ENCODE peak calls at places on chromosomes 1 and 21, in five cellular contexts. One of them, this sample, is unnamed.
A peak's percentile ranks its signal among the peaks of the same experiment; 100 is the strongest.

GRCh38 chr1:181936768-181937581 is 124.5 kb downstream of the ZNF648 start:
- DNase-seq in heart right ventricle: no peak
- DNase-seq in PC-3: peak; percentile 65
- DNase-seq in neural progenitor cell: peak; percentile 82
- DNase-seq in GM23338: peak; percentile 91
- DNase-seq in this sample: peak; percentile 72

GRCh38 chr1:222791006-222791710 is 23.7 kb upstream of the DISP1 start:
- DNase-seq in heart right ventricle: no peak
- DNase-seq in PC-3: no peak
- DNase-seq in neural progenitor cell: no peak
- DNase-seq in GM23338: no peak
- DNase-seq in this sample: no peak

GRCh38 chr21:45548711-45549491 is 6.7 kb upstream of the SLC19A1 start:
- DNase-seq in heart right ventricle: no peak
- DNase-seq in PC-3: no peak
- DNase-seq in neural progenitor cell: no peak
- DNase-seq in GM23338: no peak
- DNase-seq in this sample: no peak

GRCh38 chr1:185636848-185637247 is 97.3 kb upstream of the HMCN1 start:
- DNase-seq in heart right ventricle: no peak
- DNase-seq in PC-3: no peak
- DNase-seq in neural progenitor cell: no peak
- DNase-seq in GM23338: no peak
- DNase-seq in this sample: peak; percentile 98

GRCh38 chr21:21383126-21383525 is 384.9 kb downstream of the NCAM2 start:
- DNase-seq in heart right ventricle: no peak
- DNase-seq in PC-3: no peak
- DNase-seq in neural progenitor cell: no peak
- DNase-seq in GM23338: no peak
- DNase-seq in this sample: no peak

GRCh38 chr1:43451157-43451591 is 2.6 kb downstream of the HYI start:
- DNase-seq in heart right ventricle: no peak
- DNase-seq in PC-3: no peak
- DNase-seq in neural progenitor cell: no peak
- DNase-seq in GM23338: no peak
- DNase-seq in this sample: no peak

GRCh38 chr1:19074361-19074901 is 118.0 kb upstream of the IFFO2 start:
- DNase-seq in heart right ventricle: no peak
- DNase-seq in PC-3: no peak
- DNase-seq in neural progenitor cell: no peak
- DNase-seq in GM23338: no peak
- DNase-seq in this sample: peak; percentile 73

GRCh38 chr1:233443040-233443439 is 115.5 kb downstream of the MAP3K21 start:
- DNase-seq in heart right ventricle: no peak
- DNase-seq in PC-3: peak; percentile 98
- DNase-seq in neural progenitor cell: no peak
- DNase-seq in GM23338: no peak
- DNase-seq in this sample: peak; percentile 66

GRCh38 chr1:2840036-2840809 is 38.7 kb upstream of the TTC34 start:
- DNase-seq in heart right ventricle: no peak
- DNase-seq in PC-3: no peak
- DNase-seq in neural progenitor cell: no peak
- DNase-seq in GM23338: peak; percentile 56
- DNase-seq in this sample: no peak

GRCh38 chr1:196160066-196160795 is 448.0 kb downstream of the KCNT2 start:
- DNase-seq in heart right ventricle: no peak
- DNase-seq in PC-3: peak; percentile 43
- DNase-seq in neural progenitor cell: no peak
- DNase-seq in GM23338: no peak
- DNase-seq in this sample: peak; percentile 88

GRCh38 chr1:179575497-179576314 is at the start of gene NPHS2:
- DNase-seq in heart right ventricle: no peak
- DNase-seq in PC-3: no peak
- DNase-seq in neural progenitor cell: peak; percentile 67
- DNase-seq in GM23338: peak; percentile 66
- DNase-seq in this sample: no peak

GRCh38 chr1:19690342-19690741 is 25.7 kb downstream of the HTR6 start:
- DNase-seq in heart right ventricle: no peak
- DNase-seq in PC-3: no peak
- DNase-seq in neural progenitor cell: no peak
- DNase-seq in GM23338: no peak
- DNase-seq in this sample: no peak

GRCh38 chr1:220874201-220874655 is 5.0 kb upstream of the HLX start:
- DNase-seq in heart right ventricle: peak; percentile 21
- DNase-seq in PC-3: peak; percentile 72
- DNase-seq in neural progenitor cell: peak; percentile 73
- DNase-seq in GM23338: peak; percentile 84
- DNase-seq in this sample: peak; percentile 28

GRCh38 chr1:234874291-234875288 is 254.0 kb downstream of the TOMM20 start:
- DNase-seq in heart right ventricle: no peak
- DNase-seq in PC-3: no peak
- DNase-seq in neural progenitor cell: no peak
- DNase-seq in GM23338: no peak
- DNase-seq in this sample: no peak

GRCh38 chr1:167627865-167628641 is 2.0 kb upstream of the RCSD1 start:
- DNase-seq in heart right ventricle: no peak
- DNase-seq in PC-3: peak; percentile 18
- DNase-seq in neural progenitor cell: no peak
- DNase-seq in GM23338: no peak
- DNase-seq in this sample: no peak

GRCh38 chr1:181423301-181423918 is 59.9 kb upstream of the CACNA1E start:
- DNase-seq in heart right ventricle: peak; percentile 34
- DNase-seq in PC-3: peak; percentile 51
- DNase-seq in neural progenitor cell: peak; percentile 73
- DNase-seq in GM23338: peak; percentile 73
- DNase-seq in this sample: peak; percentile 74

GRCh38 chr1:117208580-117208979 is 2.1 kb downstream of the VTCN1 start:
- DNase-seq in heart right ventricle: no peak
- DNase-seq in PC-3: no peak
- DNase-seq in neural progenitor cell: no peak
- DNase-seq in GM23338: no peak
- DNase-seq in this sample: no peak

GRCh38 chr21:42552407-42553336 is 39.0 kb downstream of the SLC37A1 start:
- DNase-seq in heart right ventricle: no peak
- DNase-seq in PC-3: no peak
- DNase-seq in neural progenitor cell: no peak
- DNase-seq in GM23338: no peak
- DNase-seq in this sample: no peak

GRCh38 chr1:207414606-207415108 is 39.5 kb upstream of the CR2 start:
- DNase-seq in heart right ventricle: no peak
- DNase-seq in PC-3: no peak
- DNase-seq in neural progenitor cell: no peak
- DNase-seq in GM23338: no peak
- DNase-seq in this sample: no peak

GRCh38 chr1:44777969-44778635 is 2.8 kb downstream of the RPS8 start:
- DNase-seq in heart right ventricle: no peak
- DNase-seq in PC-3: peak; percentile 1
- DNase-seq in neural progenitor cell: no peak
- DNase-seq in GM23338: no peak
- DNase-seq in this sample: no peak

GRCh38 chr1:70486676-70487470 is 75.8 kb downstream of the CTH start:
- DNase-seq in heart right ventricle: no peak
- DNase-seq in PC-3: peak; percentile 80
- DNase-seq in neural progenitor cell: no peak
- DNase-seq in GM23338: no peak
- DNase-seq in this sample: peak; percentile 77

GRCh38 chr1:54699936-54700525 is 15.6 kb upstream of the TTC4 start:
- DNase-seq in heart right ventricle: no peak
- DNase-seq in PC-3: no peak
- DNase-seq in neural progenitor cell: no peak
- DNase-seq in GM23338: no peak
- DNase-seq in this sample: no peak

GRCh38 chr1:237814319-237814924 is 76.3 kb downstream of the ZP4 start:
- DNase-seq in heart right ventricle: no peak
- DNase-seq in PC-3: peak; percentile 44
- DNase-seq in neural progenitor cell: peak; percentile 64
- DNase-seq in GM23338: peak; percentile 81
- DNase-seq in this sample: peak; percentile 30
- TF ChIP-seq CTCF in heart right ventricle: peak; percentile 45
- TF ChIP-seq CTCF in PC-3: peak; percentile 77
- TF ChIP-seq CTCF in neural progenitor cell: peak; percentile 92
- TF ChIP-seq CTCF in GM23338: peak; percentile 98
- TF ChIP-seq CTCF in this sample: peak; percentile 41

DNA sequence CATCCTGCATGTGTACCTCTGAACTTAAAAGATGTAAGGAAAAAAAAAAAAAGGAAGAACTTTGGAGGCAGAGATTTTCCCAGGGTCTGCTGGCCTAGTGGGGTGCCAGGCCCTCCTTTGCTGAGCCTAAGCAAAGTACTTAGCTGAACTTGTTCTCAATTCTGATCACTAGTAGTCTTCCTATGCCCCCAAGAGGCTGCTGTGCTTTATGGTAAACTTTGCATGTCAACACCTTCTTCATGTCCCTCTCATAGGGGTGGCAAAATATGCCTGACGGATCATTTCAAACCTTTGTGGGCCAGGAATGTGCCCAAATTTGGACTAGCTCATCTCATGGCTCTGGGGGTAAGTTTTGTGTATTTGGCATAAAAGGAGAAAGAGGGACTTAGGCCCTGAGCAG is 1.4 kb upstream of the USP21 start:
- DNase-seq in heart right ventricle: no peak
- DNase-seq in PC-3: no peak
- DNase-seq in neural progenitor cell: no peak
- DNase-seq in GM23338: no peak
- DNase-seq in this sample: no peak
- TF ChIP-seq CTCF in heart right ventricle: no peak
- TF ChIP-seq CTCF in PC-3: no peak
- TF ChIP-seq CTCF in neural progenitor cell: no peak
- TF ChIP-seq CTCF in GM23338: no peak
- TF ChIP-seq CTCF in this sample: no peak

GRCh38 chr1:47951026-47951425 is 46.2 kb downstream of the TRABD2B start:
- DNase-seq in heart right ventricle: no peak
- DNase-seq in PC-3: no peak
- DNase-seq in neural progenitor cell: no peak
- DNase-seq in GM23338: no peak
- DNase-seq in this sample: no peak

GRCh38 chr1:47951545-47952235 is 45.5 kb downstream of the TRABD2B start:
- DNase-seq in heart right ventricle: no peak
- DNase-seq in PC-3: no peak
- DNase-seq in neural progenitor cell: no peak
- DNase-seq in GM23338: peak; percentile 22
- DNase-seq in this sample: no peak

GRCh38 chr1:47944561-47944960 is 52.6 kb downstream of the TRABD2B start:
- DNase-seq in heart right ventricle: no peak
- DNase-seq in PC-3: no peak
- DNase-seq in neural progenitor cell: no peak
- DNase-seq in GM23338: no peak
- DNase-seq in this sample: no peak

GRCh38 chr1:47950481-47950880 is 46.7 kb downstream of the TRABD2B start:
- DNase-seq in heart right ventricle: no peak
- DNase-seq in PC-3: no peak
- DNase-seq in neural progenitor cell: no peak
- DNase-seq in GM23338: no peak
- DNase-seq in this sample: no peak

DNA sequence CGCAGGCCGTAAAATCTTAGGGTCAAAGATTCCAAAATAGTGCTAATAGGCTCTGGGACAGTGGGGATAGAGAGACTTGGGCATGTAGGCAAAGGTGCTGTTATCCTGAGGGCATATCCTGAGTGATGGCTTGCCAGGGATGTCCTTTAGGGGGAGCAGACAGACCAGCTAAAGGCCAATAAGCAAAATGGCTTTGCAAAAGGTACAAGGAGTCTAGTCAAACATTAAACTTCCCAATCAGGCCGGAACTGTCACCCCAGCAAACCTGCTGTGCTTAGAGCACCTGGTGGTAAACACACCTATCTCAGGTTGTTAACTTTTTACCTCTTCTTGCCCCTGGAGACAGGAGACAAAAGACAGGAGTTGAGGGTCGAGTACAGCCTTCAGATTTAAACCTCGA is 49.1 kb downstream of the TRABD2B start:
- DNase-seq in heart right ventricle: no peak
- DNase-seq in PC-3: no peak
- DNase-seq in neural progenitor cell: peak; percentile 41
- DNase-seq in GM23338: peak; percentile 71
- DNase-seq in this sample: peak; percentile 34
- TF ChIP-seq CTCF in heart right ventricle: no peak
- TF ChIP-seq CTCF in PC-3: peak; percentile 15
- TF ChIP-seq CTCF in neural progenitor cell: peak; percentile 55
- TF ChIP-seq CTCF in GM23338: peak; percentile 58
- TF ChIP-seq CTCF in this sample: no peak

GRCh38 chr1:107255469-107255868 is 114.6 kb downstream of the NTNG1 start:
- DNase-seq in heart right ventricle: no peak
- DNase-seq in PC-3: peak; percentile 72
- DNase-seq in neural progenitor cell: no peak
- DNase-seq in GM23338: no peak
- DNase-seq in this sample: peak; percentile 29
- TF ChIP-seq CTCF in heart right ventricle: no peak
- TF ChIP-seq CTCF in PC-3: no peak
- TF ChIP-seq CTCF in neural progenitor cell: no peak
- TF ChIP-seq CTCF in GM23338: no peak
- TF ChIP-seq CTCF in this sample: no peak

GRCh38 chr1:156114919-156115513 is 505 bp downstream of the LMNA start:
- DNase-seq in heart right ventricle: no peak
- DNase-seq in PC-3: peak; percentile 41
- DNase-seq in neural progenitor cell: peak; percentile 55
- DNase-seq in GM23338: peak; percentile 73
- DNase-seq in this sample: no peak

GRCh38 chr1:156112276-156113137 is 2.0 kb upstream of the LMNA start:
- DNase-seq in heart right ventricle: no peak
- DNase-seq in PC-3: no peak
- DNase-seq in neural progenitor cell: no peak
- DNase-seq in GM23338: no peak
- DNase-seq in this sample: no peak

GRCh38 chr1:156115514-156116374 is 1.2 kb downstream of the LMNA start:
- DNase-seq in heart right ventricle: peak; percentile 66
- DNase-seq in PC-3: peak; percentile 80
- DNase-seq in neural progenitor cell: peak; percentile 55
- DNase-seq in GM23338: peak; percentile 81
- DNase-seq in this sample: peak; percentile 53

GRCh38 chr1:156113263-156114004 is 1.1 kb upstream of the LMNA start:
- DNase-seq in heart right ventricle: no peak
- DNase-seq in PC-3: no peak
- DNase-seq in neural progenitor cell: peak; percentile 26
- DNase-seq in GM23338: no peak
- DNase-seq in this sample: no peak

DNA sequence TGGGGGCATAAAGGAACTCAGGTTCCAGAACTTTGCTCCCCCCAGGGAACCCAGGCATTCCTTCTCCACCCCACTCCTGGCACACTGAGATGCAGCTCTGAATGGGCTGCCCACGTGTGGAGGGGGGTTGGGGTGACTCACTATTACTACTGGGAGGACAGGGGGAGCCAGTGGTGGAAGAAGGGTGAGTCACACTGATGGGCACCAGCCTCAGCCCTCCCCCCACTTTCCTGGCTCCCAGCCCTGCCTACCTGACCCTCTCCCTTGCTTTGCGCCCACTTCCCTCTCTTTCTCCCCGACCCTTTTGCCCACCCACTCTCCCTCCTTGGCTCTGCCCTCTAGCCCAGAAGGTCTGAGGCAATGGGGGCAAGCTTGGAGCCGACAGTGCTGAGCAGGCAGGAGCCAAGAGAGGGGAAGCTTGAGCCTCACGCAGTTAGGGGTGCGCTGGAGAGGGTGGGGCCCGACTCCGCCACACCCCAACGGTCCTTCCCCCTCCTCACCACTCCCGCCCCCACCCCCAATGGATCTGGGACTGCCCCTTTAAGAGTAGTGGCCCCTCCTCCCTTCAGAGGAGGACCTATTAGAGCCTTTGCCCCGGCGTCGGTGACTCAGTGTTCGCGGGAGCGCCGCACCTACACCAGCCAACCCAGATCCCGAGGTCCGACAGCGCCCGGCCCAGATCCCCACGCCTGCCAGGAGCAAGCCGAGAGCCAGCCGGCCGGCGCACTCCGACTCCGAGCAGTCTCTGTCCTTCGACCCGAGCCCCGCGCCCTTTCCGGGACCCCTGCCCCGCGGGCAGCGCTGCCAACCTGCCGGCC is at the start of gene LMNA:
- DNase-seq in heart right ventricle: peak; percentile 91
- DNase-seq in PC-3: peak; percentile 98
- DNase-seq in neural progenitor cell: peak; percentile 80
- DNase-seq in GM23338: peak; percentile 98
- DNase-seq in this sample: peak; percentile 98
- TF ChIP-seq CTCF in heart right ventricle: no peak
- TF ChIP-seq CTCF in PC-3: no peak
- TF ChIP-seq CTCF in neural progenitor cell: no peak
- TF ChIP-seq CTCF in GM23338: no peak
- TF ChIP-seq CTCF in this sample: no peak